ENCODE peak calls at places on chromosome 15, in ten cellular contexts. P, C, K, U, H, V, E, S, D and L are unnamed samples.
A peak's percentile ranks its signal among the peaks of the same experiment; 100 is the strongest.

GRCh38 chr15:26260517-26261133 is 397.5 kb upstream of the ATP10A start:
- DNase-seq in P (no peak), K (peak; percentile 59), E (no peak), S (peak; percentile 72), V (peak; percentile 55), C (no peak), H (no peak), U (peak; percentile 1), D (no peak), L (no peak)

GRCh38 chr15:78938608-78939488 is 6.0 kb downstream of the CTSH start:
- DNase-seq in V (no peak), D (peak; percentile 91), P (no peak), E (no peak), K (no peak), C (no peak), H (no peak), U (no peak), S (no peak), L (no peak)

GRCh38 chr15:99010743-99011142 is 3.2 kb upstream of the PGPEP1L start:
- DNase-seq in K (no peak), U (no peak), D (no peak), H (no peak), E (no peak), S (no peak), V (no peak), P (no peak), C (no peak), L (no peak)

GRCh38 chr15:70575251-70576227 is 187.8 kb downstream of the UACA start:
- DNase-seq in H (no peak), S (no peak), D (no peak), K (no peak), P (no peak), C (no peak), U (no peak), V (no peak), E (no peak), L (no peak)

GRCh38 chr15:42608110-42608531 is 32.7 kb downstream of the STARD9 start:
- DNase-seq in U (no peak), C (peak; percentile 22), E (no peak), S (no peak), H (no peak), K (no peak), V (no peak), P (no peak), D (peak; percentile 71), L (no peak)

GRCh38 chr15:25532269-25532668 is 93.4 kb upstream of the UBE3A start:
- DNase-seq in H (no peak), C (no peak), D (no peak), P (no peak), E (no peak), V (no peak), S (no peak), K (no peak), U (no peak), L (no peak)

GRCh38 chr15:48596415-48596814 is 49.1 kb downstream of the FBN1 start:
- DNase-seq in D (peak; percentile 36), P (no peak), K (no peak), C (no peak), U (no peak), H (no peak), E (no peak), V (no peak), S (no peak), L (no peak)

GRCh38 chr15:92570391-92570790 is 85.2 kb downstream of the FAM174B start:
- DNase-seq in U (no peak), S (peak; percentile 31), V (no peak), H (no peak), D (no peak), P (no peak), E (no peak), C (no peak), K (no peak), L (no peak)

GRCh38 chr15:67845974-67846373 is 6.1 kb upstream of the RNU6-1 start:
- DNase-seq in C (no peak), E (no peak), S (no peak), P (no peak), V (no peak), U (no peak), D (no peak), H (no peak), K (no peak), L (no peak)

GRCh38 chr15:101488300-101489164 is 975 bp downstream of the PCSK6 start:
- DNase-seq in S (peak; percentile 60), K (peak; percentile 74), P (no peak), D (no peak), E (peak; percentile 24), H (peak; percentile 84), V (peak; percentile 66), C (no peak), U (peak; percentile 73), L (no peak)

GRCh38 chr15:77352932-77353331 is 67.0 kb downstream of the PEAK1 start:
- DNase-seq in E (no peak), U (no peak), K (no peak), D (no peak), S (no peak), V (no peak), P (no peak), H (no peak), C (no peak), L (no peak)

GRCh38 chr15:83837946-83838571 is 184.1 kb downstream of the ADAMTSL3 start:
- DNase-seq in D (no peak), P (no peak), U (peak; percentile 5), S (peak; percentile 64), C (no peak), V (no peak), E (peak; percentile 27), H (no peak), K (peak; percentile 55), L (no peak)

GRCh38 chr15:80778964-80779657 is at the start of gene CEMIP:
- DNase-seq in C (peak; percentile 82), U (peak; percentile 71), H (peak; percentile 96), K (peak; percentile 94), D (no peak), V (peak; percentile 74), E (peak; percentile 82), P (peak; percentile 85), S (peak; percentile 96), L (peak; percentile 91)

GRCh38 chr15:40320409-40320808 is 3.1 kb upstream of the INAFM2 start:
- DNase-seq in C (no peak), E (no peak), U (peak; percentile 29), V (no peak), S (no peak), P (no peak), H (no peak), K (no peak), D (no peak), L (peak; percentile 13)
- H3K27me3 ChIP-seq in C (no peaks in the 10 kb centered on the region), E (no peaks in the 10 kb centered on the region), U (peaks cover 11% of the 10 kb centered on the region), V (peaks cover 2% of the 10 kb centered on the region), S (peaks cover 3% of the 10 kb centered on the region), P (no peaks in the 10 kb centered on the region), H (no peaks in the 10 kb centered on the region), K (no peaks in the 10 kb centered on the region), D (no peaks in the 10 kb centered on the region), L (no peaks in the 10 kb centered on the region)

GRCh38 chr15:31305375-31305774 is 21.3 kb upstream of the KLF13 start:
- DNase-seq in P (no peak), V (no peak), C (no peak), D (no peak), E (no peak), K (no peak), U (no peak), H (no peak), S (peak; percentile 45), L (no peak)

GRCh38 chr15:31306036-31306425 is 20.6 kb upstream of the KLF13 start:
- DNase-seq in C (no peak), E (no peak), P (peak; percentile 45), S (no peak), D (no peak), H (peak; percentile 65), K (peak; percentile 70), U (no peak), V (no peak), L (no peak)

GRCh38 chr15:31308185-31308639 is 18.4 kb upstream of the KLF13 start:
- DNase-seq in K (no peak), E (no peak), D (no peak), H (peak; percentile 56), U (no peak), V (no peak), C (no peak), S (peak; percentile 58), P (no peak), L (no peak)

GRCh38 chr15:31307270-31308184 is 19.1 kb upstream of the KLF13 start:
- DNase-seq in H (no peak), V (no peak), S (peak; percentile 49), P (no peak), E (no peak), K (no peak), D (no peak), C (no peak), U (no peak), L (no peak)

GRCh38 chr15:31306426-31307269 is 20.0 kb upstream of the KLF13 start:
- DNase-seq in E (peak; percentile 74), V (no peak), P (peak; percentile 66), S (peak; percentile 88), C (no peak), U (no peak), K (no peak), D (no peak), H (peak; percentile 61), L (no peak)
- TF ChIP-seq EP300 in E (no peak), V (no peak), P (no peak), S (peak; percentile 79), C (no peak), U (no peak), K (no peak), D (no peak), H (no peak), L (no peak)

DNA sequence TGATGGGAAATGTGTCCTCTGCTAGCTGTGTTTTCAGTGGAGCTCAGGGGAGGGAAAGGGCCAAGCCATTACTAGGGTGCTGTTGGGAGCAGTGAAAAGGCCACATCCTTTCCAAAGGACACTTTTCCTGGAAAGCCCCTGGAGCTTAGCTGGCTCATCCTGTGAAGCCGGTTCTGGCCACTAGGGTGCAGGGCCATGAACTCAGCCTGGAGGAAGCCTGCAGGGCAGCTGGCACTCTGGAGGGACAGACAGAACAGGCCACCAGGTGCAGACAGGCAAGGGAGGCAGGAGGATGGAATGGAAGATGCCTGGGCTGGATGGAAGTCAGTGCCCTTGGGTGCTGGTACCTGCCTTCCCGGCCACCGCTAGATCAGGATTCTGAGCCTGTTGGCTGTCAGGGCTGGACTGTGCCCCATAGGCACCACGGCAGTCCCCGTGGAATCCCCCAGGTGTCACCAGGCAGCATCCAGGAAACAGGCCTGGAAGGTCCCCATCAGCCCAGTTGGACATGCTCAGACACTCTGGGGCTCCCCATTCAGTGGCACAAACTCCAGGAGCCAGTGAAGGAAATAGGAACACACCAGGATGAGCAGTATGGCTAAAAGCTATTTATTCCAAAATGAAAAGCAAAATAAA is 76.2 kb upstream of the C2CD4B start:
- DNase-seq in E (peak; percentile 42), C (peak; percentile 18), S (peak; percentile 81), H (no peak), P (no peak), D (no peak), K (no peak), V (no peak), U (peak; percentile 32), L (no peak)
- TF ChIP-seq CTCF in E (no peak), C (peak; percentile 30), S (peak; percentile 76), H (no peak), P (no peak), D (peak; percentile 30), K (peak; percentile 34), V (peak; percentile 35), U (peak; percentile 57), L (no peak)

DNA sequence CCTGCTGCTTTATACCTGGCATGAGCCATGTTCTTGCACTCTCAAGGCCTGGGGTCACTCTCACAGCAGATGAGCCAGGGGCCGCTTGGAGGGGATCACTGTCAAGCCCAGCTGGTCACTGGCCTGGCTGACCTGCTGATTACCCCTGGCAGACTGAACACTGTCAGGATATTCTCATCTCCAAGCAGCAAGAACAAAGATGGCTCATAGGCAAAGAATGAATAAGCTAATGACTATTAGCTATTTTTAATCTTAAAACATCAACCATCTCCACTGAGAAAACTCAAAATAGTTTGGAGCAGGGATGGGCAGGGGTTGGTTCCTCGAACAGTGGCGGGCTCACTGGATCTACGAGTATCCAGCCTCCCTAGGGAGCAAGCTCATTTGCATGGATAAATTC is 64.4 kb upstream of the ACAN start:
- DNase-seq in D (no peak), C (no peak), V (no peak), E (no peak), K (no peak), P (no peak), U (no peak), H (no peak), S (no peak), L (no peak)
- H3K27me3 ChIP-seq in D (no peaks in the 10 kb centered on the region), C (peaks cover 10% of the 10 kb centered on the region), V (peaks cover 19% of the 10 kb centered on the region), E (no peaks in the 10 kb centered on the region), K (no peaks in the 10 kb centered on the region), P (peaks cover 19% of the 10 kb centered on the region), U (peaks cover 24% of the 10 kb centered on the region), H (no peaks in the 10 kb centered on the region), S (no peaks in the 10 kb centered on the region), L (no peaks in the 10 kb centered on the region)